ENCODE peak calls at places on chromosomes 6 and 20, in seven cellular contexts. Z is GM23248, F is pancreas, N is heart right ventricle, A is left ventricle myocardium inferior, G is adrenal gland, Q is right lobe of liver. D is an unnamed sample. For H3K4me1, the result is how much of the 10 kb centered on the place peaks cover.

GRCh38 chr6:5967594-5967993 is 39.1 kb downstream of the NRN1 start:
- DNase-seq in Z (peak), F (no peak), N (no peak), A (no peak), G (no peak), Q (no peak), D (no peak)

GRCh38 chr6:91164105-91164504 is 577.2 kb upstream of the MAP3K7 start:
- DNase-seq in Z (no peak), F (no peak), N (no peak), A (no peak), G (no peak), Q (no peak), D (no peak)

GRCh38 chr20:43389231-43389630 is 68.5 kb upstream of the SRSF6 start:
- DNase-seq in Z (peak), F (no peak), N (peak), A (peak), G (no peak), Q (no peak), D (no peak)

GRCh38 chr6:118791499-118791898 is 102.5 kb upstream of the ASF1A start:
- DNase-seq in Z (no peak), F (no peak), N (no peak), A (no peak), G (no peak), Q (no peak), D (no peak)

GRCh38 chr6:90253631-90254030 is 43.0 kb downstream of the BACH2 start:
- DNase-seq in Z (no peak), F (no peak), N (no peak), A (no peak), G (no peak), Q (no peak), D (no peak)

GRCh38 chr6:27468334-27468733 is 4.6 kb downstream of the ZNF184 start:
- DNase-seq in Z (peak), F (no peak), N (no peak), A (no peak), G (no peak), Q (no peak), D (no peak)

GRCh38 chr6:11500008-11500407 is 37.5 kb upstream of the TMEM170B start:
- DNase-seq in Z (peak), F (no peak), N (no peak), A (no peak), G (no peak), Q (no peak), D (no peak)

GRCh38 chr6:108355890-108356289 is 61.0 kb downstream of the AFG1L start:
- DNase-seq in Z (no peak), F (no peak), N (no peak), A (no peak), G (no peak), Q (no peak), D (no peak)

GRCh38 chr6:32318501-32318900 is 53.2 kb downstream of the TSBP1 start:
- DNase-seq in Z (no peak), F (no peak), N (no peak), A (no peak), G (no peak), Q (no peak), D (no peak)

GRCh38 chr20:52060794-52061714 is 130.5 kb downstream of the ZFP64 start:
- DNase-seq in Z (peak), F (no peak), N (no peak), A (no peak), G (no peak), Q (no peak), D (no peak)

GRCh38 chr20:21713470-21713869 is 8.0 kb downstream of the PAX1 start:
- DNase-seq in Z (no peak), F (no peak), N (no peak), A (no peak), G (no peak), Q (no peak), D (no peak)

GRCh38 chr6:27237089-27237723 is 10.3 kb upstream of the PRSS16 start:
- DNase-seq in Z (peak), F (no peak), N (no peak), A (no peak), G (no peak), Q (no peak), D (no peak)

GRCh38 chr6:130425532-130425931 is 59.7 kb downstream of the TMEM200A start:
- DNase-seq in Z (peak), F (no peak), N (no peak), A (no peak), G (no peak), Q (no peak), D (no peak)

GRCh38 chr20:48898896-48899513 is 22.5 kb upstream of the ARFGEF2 start:
- DNase-seq in Z (no peak), F (no peak), N (no peak), A (no peak), G (no peak), Q (no peak), D (no peak)

GRCh38 chr6:117555882-117556498 is 46.3 kb downstream of the GOPC start:
- DNase-seq in Z (peak), F (peak), N (peak), A (no peak), G (peak), Q (no peak), D (peak)

GRCh38 chr6:40347571-40348011 is 239.6 kb downstream of the LRFN2 start:
- DNase-seq in Z (no peak), F (no peak), N (no peak), A (no peak), G (peak), Q (no peak), D (no peak)
- H3K4me1 ChIP-seq in Z (under half), F (under half), N (under half), A (under half), G (under half), Q (under half), D (under half)

GRCh38 chr6:128512296-128512695 is 8.1 kb downstream of the PTPRK start:
- DNase-seq in Z (no peak), F (no peak), N (no peak), A (no peak), G (no peak), Q (no peak), D (no peak)
- H3K4me1 ChIP-seq in Z (half or more), F (half or more), N (half or more), A (half or more), G (under half), Q (under half), D (under half)

DNA sequence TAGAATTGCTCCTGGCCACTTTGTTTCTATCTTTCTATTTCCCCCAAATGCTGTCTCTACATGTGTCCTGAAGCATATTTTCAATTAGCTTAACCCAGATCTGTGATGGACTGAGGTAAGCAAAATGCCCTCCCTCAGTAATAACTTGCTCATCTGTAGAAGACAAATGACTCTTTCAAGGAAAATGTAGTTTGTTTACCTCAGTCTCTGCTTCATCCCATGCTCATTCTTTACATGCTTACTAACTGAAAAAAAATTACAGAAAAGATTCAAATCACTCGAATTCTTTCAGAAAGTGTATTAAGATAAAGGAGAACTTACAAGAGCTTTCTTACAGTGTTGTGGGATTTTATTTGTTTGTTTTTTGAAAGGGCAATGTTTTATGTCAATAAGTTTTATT is 531.1 kb downstream of the LMBRD1 start:
- DNase-seq in Z (no peak), F (no peak), N (no peak), A (no peak), G (no peak), Q (no peak), D (no peak)
- H3K4me1 ChIP-seq in Z (under half), F (under half), N (under half), A (under half), G (under half), Q (under half), D (under half)

GRCh38 chr20:37521091-37521771 is at the start of gene NNAT:
- DNase-seq in Z (no peak), F (no peak), N (no peak), A (no peak), G (no peak), Q (no peak), D (peak)
- H3K4me1 ChIP-seq in Z (under half), F (under half), N (half or more), A (half or more), G (under half), Q (under half), D (under half)

DNA sequence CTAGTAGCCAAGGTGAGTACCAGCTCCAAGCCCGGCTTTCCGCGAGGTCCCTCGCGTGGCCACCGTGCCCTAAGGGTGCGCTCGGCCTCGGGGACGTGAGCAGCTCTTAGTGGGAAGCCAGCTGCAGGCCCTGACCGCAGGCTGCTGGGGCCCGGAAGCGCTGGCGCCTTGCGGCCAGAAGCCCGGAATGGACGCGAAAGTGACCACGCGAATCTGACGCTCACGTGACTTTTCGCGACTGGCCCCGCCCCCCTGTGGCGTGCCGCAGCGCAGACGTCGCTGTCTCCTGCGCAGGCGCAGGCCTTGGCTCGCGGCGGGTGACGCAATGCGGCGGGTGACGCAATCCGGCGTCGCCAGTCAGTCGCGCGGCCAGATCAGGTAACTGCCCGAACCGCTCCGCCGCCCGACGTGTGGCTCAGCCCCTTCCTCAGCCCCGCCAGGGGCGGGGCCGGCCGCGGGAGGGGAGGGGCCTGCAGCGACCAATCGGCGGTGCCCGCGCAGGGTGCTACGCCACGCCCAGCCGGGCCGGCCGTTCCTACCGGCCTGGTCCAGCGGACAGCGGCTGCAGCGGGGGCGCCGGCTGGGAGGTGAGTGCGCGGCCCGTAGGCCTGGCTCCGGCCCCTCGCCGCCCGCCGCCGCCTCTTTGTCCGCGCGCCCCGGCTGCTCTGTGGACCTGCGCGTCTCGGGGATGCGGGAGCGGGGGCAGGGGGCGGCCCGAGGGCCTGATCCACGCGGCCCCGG is at the start of gene GZF1:
- DNase-seq in Z (peak), F (peak), N (peak), A (peak), G (peak), Q (peak), D (peak)
- H3K4me1 ChIP-seq in Z (under half), F (under half), N (half or more), A (half or more), G (under half), Q (under half), D (under half)

DNA sequence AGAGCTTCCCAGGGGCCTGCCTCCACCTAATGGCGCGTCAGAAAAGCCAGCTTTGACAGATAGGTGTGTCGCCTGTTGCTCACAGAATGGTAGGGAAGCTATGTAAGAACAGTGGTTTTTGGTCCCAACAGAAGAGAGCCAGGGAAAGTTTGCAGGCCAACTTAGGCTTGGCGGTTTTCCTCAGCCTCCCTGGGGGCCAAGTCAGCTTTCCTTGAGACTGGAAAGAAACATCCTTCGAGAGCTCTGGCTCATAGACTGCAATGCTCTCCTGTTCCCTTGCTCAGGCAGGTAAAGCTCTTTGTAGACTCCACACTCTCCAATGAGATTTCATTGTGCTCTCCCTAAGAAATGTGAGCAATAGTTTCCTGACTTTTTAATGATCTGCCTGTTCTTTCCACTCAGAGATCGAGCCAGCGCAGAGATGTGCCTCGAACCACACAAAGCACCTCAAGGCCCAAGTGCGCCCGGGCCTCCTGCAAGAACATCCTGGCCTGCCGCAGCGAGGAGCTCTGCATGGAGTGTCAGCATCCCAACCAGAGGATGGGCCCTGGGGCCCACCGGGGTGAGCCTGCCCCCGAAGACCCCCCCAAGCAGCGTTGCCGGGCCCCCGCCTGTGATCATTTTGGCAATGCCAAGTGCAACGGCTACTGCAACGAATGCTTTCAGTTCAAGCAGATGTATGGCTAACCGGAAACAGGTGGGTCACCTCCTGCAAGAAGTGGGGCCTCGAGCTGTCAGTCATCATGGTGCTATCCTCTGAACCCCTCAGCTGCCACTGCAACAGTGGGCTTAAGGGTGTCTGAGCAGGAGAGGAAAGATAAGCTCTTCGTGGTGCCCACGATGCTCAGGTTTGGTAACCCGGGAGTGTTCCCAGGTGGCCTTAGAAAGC is 13.8 kb downstream of the TNFAIP3 start:
- DNase-seq in Z (no peak), F (no peak), N (no peak), A (peak), G (no peak), Q (no peak), D (peak)
- H3K4me1 ChIP-seq in Z (under half), F (under half), N (under half), A (under half), G (under half), Q (under half), D (under half)

D was measured in naive thymus-derived CD4-positive, alpha-beta T cell.